ENCODE peak calls at places on chromosomes 16 and 17, in seven cellular contexts. One of them, this sample, is unnamed.

GRCh38 chr17:64024781-64025731 is 4.6 kb upstream of the ICAM2 start:
- DNase-seq in GM23248: peak; percentile 47
- DNase-seq in heart right ventricle: no peak
- DNase-seq in tibial nerve: no peak
- DNase-seq in fibroblast of lung: peak; percentile 28
- DNase-seq in H1: no peak
- DNase-seq in hepatocyte: no peak
- DNase-seq in this sample: no peak

GRCh38 chr17:5757306-5757907 is 173.1 kb upstream of the NLRP1 start:
- DNase-seq in GM23248: no peak
- DNase-seq in heart right ventricle: no peak
- DNase-seq in tibial nerve: no peak
- DNase-seq in fibroblast of lung: no peak
- DNase-seq in H1: no peak
- DNase-seq in hepatocyte: no peak
- DNase-seq in this sample: no peak

GRCh38 chr16:80804451-80805383 is at the start of gene CDYL2:
- DNase-seq in GM23248: peak; percentile 75
- DNase-seq in heart right ventricle: peak; percentile 58
- DNase-seq in tibial nerve: no peak
- DNase-seq in fibroblast of lung: peak; percentile 36
- DNase-seq in H1: peak; percentile 55
- DNase-seq in hepatocyte: peak; percentile 82
- DNase-seq in this sample: no peak

GRCh38 chr17:77363821-77364361 is 223.1 kb downstream of the SEC14L1 start:
- DNase-seq in GM23248: peak; percentile 74
- DNase-seq in heart right ventricle: peak; percentile 61
- DNase-seq in tibial nerve: no peak
- DNase-seq in fibroblast of lung: peak; percentile 75
- DNase-seq in H1: no peak
- DNase-seq in hepatocyte: peak; percentile 35
- DNase-seq in this sample: no peak

GRCh38 chr16:5065813-5066212 is at the start of gene C16orf89:
- DNase-seq in GM23248: no peak
- DNase-seq in heart right ventricle: no peak
- DNase-seq in tibial nerve: no peak
- DNase-seq in fibroblast of lung: no peak
- DNase-seq in H1: no peak
- DNase-seq in hepatocyte: no peak
- DNase-seq in this sample: no peak

GRCh38 chr17:49889500-49889899 is 41.6 kb upstream of the TAC4 start:
- DNase-seq in GM23248: no peak
- DNase-seq in heart right ventricle: no peak
- DNase-seq in tibial nerve: no peak
- DNase-seq in fibroblast of lung: no peak
- DNase-seq in H1: no peak
- DNase-seq in hepatocyte: peak; percentile 20
- DNase-seq in this sample: no peak

GRCh38 chr16:5916711-5917191 is 819.2 kb upstream of the EEF2KMT start:
- DNase-seq in GM23248: no peak
- DNase-seq in heart right ventricle: no peak
- DNase-seq in tibial nerve: no peak
- DNase-seq in fibroblast of lung: peak; percentile 67
- DNase-seq in H1: no peak
- DNase-seq in hepatocyte: peak; percentile 23
- DNase-seq in this sample: no peak

GRCh38 chr17:42929497-42929844 is 28.9 kb downstream of the G6PC1 start:
- DNase-seq in GM23248: no peak
- DNase-seq in heart right ventricle: no peak
- DNase-seq in tibial nerve: no peak
- DNase-seq in fibroblast of lung: no peak
- DNase-seq in H1: no peak
- DNase-seq in hepatocyte: no peak
- DNase-seq in this sample: no peak

GRCh38 chr17:74345433-74346241 is 16.0 kb downstream of the BTBD17 start:
- DNase-seq in GM23248: peak; percentile 19
- DNase-seq in heart right ventricle: no peak
- DNase-seq in tibial nerve: no peak
- DNase-seq in fibroblast of lung: peak; percentile 17
- DNase-seq in H1: no peak
- DNase-seq in hepatocyte: no peak
- DNase-seq in this sample: no peak

GRCh38 chr17:49926886-49927285 is 42.1 kb upstream of the DLX4 start:
- DNase-seq in GM23248: peak; percentile 88
- DNase-seq in heart right ventricle: peak; percentile 75
- DNase-seq in tibial nerve: no peak
- DNase-seq in fibroblast of lung: peak; percentile 6
- DNase-seq in H1: no peak
- DNase-seq in hepatocyte: no peak
- DNase-seq in this sample: no peak

GRCh38 chr17:4119299-4119698 is 23.5 kb downstream of the ZZEF1 start:
- DNase-seq in GM23248: no peak
- DNase-seq in heart right ventricle: no peak
- DNase-seq in tibial nerve: no peak
- DNase-seq in fibroblast of lung: no peak
- DNase-seq in H1: no peak
- DNase-seq in hepatocyte: no peak
- DNase-seq in this sample: no peak

GRCh38 chr16:66618588-66618987 is 14.1 kb downstream of the CMTM3 start:
- DNase-seq in GM23248: peak; percentile 98
- DNase-seq in heart right ventricle: no peak
- DNase-seq in tibial nerve: no peak
- DNase-seq in fibroblast of lung: peak; percentile 99
- DNase-seq in H1: no peak
- DNase-seq in hepatocyte: no peak
- DNase-seq in this sample: peak; percentile 36

GRCh38 chr16:88886311-88886914 is 20.0 kb upstream of the PABPN1L start:
- DNase-seq in GM23248: no peak
- DNase-seq in heart right ventricle: no peak
- DNase-seq in tibial nerve: no peak
- DNase-seq in fibroblast of lung: no peak
- DNase-seq in H1: no peak
- DNase-seq in hepatocyte: no peak
- DNase-seq in this sample: no peak

GRCh38 chr16:55651841-55652824 is 3.7 kb upstream of the SLC6A2 start:
- DNase-seq in GM23248: no peak
- DNase-seq in heart right ventricle: no peak
- DNase-seq in tibial nerve: no peak
- DNase-seq in fibroblast of lung: no peak
- DNase-seq in H1: no peak
- DNase-seq in hepatocyte: no peak
- DNase-seq in this sample: no peak

GRCh38 chr16:69888005-69888560 is 63.1 kb upstream of the CLEC18A start:
- DNase-seq in GM23248: no peak
- DNase-seq in heart right ventricle: no peak
- DNase-seq in tibial nerve: no peak
- DNase-seq in fibroblast of lung: no peak
- DNase-seq in H1: no peak
- DNase-seq in hepatocyte: no peak
- DNase-seq in this sample: no peak

GRCh38 chr16:82456683-82457082 is 170.1 kb upstream of the CDH13 start:
- DNase-seq in GM23248: peak; percentile 78
- DNase-seq in heart right ventricle: peak; percentile 28
- DNase-seq in tibial nerve: no peak
- DNase-seq in fibroblast of lung: peak; percentile 47
- DNase-seq in H1: peak; percentile 69
- DNase-seq in hepatocyte: peak; percentile 86
- DNase-seq in this sample: peak; percentile 64

GRCh38 chr17:46732133-46732532 is 86.4 kb downstream of the WNT3 start:
- DNase-seq in GM23248: no peak
- DNase-seq in heart right ventricle: no peak
- DNase-seq in tibial nerve: no peak
- DNase-seq in fibroblast of lung: no peak
- DNase-seq in H1: no peak
- DNase-seq in hepatocyte: no peak
- DNase-seq in this sample: no peak
- H3K27ac ChIP-seq in GM23248: no peak overlapping the region
- H3K27ac ChIP-seq in heart right ventricle: no peak overlapping the region
- H3K27ac ChIP-seq in tibial nerve: no peak overlapping the region
- H3K27ac ChIP-seq in fibroblast of lung: no peak overlapping the region
- H3K27ac ChIP-seq in H1: no peak overlapping the region
- H3K27ac ChIP-seq in hepatocyte: no peak overlapping the region
- H3K27ac ChIP-seq in this sample: no peak overlapping the region

DNA sequence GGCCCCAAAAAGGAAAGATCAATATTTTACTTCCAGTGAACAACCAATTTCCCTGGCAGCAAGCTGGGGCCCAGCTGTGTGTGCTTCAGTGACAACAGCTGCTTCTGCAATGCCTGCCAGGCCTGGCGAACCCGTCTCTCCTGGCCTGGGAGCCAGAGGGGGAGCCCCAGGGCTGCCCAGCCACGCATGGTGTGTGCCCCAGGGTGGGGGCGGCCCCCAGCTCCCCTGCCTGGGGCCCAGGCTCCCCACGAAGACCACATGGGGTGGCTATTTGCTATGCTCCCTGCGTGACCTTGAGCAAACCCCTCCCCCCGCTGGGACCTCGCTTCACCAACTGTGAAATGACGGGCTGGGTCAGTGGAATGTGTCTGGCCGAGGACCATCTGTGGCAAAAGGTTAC is 34.2 kb downstream of the RAB11FIP4 start:
- DNase-seq in GM23248: no peak
- DNase-seq in heart right ventricle: peak; percentile 42
- DNase-seq in tibial nerve: no peak
- DNase-seq in fibroblast of lung: no peak
- DNase-seq in H1: peak; percentile 56
- DNase-seq in hepatocyte: no peak
- DNase-seq in this sample: peak; percentile 59
- H3K27me3 ChIP-seq in GM23248: peaks cover 13% of the 10 kb centered on the region
- H3K27me3 ChIP-seq in heart right ventricle: peaks cover 5% of the 10 kb centered on the region
- H3K27me3 ChIP-seq in tibial nerve: no peaks in the 10 kb centered on the region
- H3K27me3 ChIP-seq in fibroblast of lung: no peaks in the 10 kb centered on the region
- H3K27me3 ChIP-seq in H1: no peaks in the 10 kb centered on the region
- H3K27me3 ChIP-seq in hepatocyte: no peaks in the 10 kb centered on the region
- H3K27me3 ChIP-seq in this sample: no peaks in the 10 kb centered on the region

DNA sequence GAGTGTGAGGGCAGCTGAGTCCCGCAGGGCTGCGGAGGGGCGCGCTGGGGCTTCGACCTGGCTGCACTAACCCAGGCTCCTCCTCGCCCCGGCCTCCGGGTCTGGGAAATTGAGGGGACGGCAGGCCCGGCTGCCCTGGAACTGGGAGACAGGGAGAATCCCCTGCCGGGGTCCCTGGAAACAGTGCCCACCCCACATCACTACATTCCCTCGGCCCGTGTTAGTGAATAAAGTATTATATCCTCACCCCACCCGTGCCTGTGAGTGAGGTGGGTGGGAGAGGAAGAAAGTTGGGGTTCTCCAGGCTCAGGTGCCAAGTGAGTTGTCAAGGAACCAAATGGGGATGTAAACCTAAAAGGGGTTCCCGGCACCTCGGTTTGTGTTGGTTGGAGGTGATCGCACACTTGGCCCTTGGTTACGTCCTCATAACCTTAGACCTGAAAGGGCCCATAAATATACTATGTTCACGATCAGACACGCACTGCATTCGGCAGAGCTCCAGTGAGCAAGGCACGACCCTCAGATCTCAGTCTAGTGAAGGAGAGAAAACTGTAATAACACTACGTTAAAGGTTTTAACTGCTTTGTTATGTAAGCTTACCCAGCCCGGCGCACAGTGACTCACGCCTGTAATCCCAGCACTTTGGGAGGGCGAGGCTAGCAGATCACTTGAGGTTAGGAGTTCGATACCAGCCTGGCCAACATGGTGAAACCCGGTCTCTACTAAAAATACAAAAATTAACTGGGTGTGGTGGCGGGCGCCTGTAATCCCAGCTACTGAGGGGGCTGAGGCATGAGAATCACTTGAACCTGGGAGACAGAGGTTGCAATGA is 11.2 kb downstream of the ZNF771 start:
- DNase-seq in GM23248: no peak
- DNase-seq in heart right ventricle: no peak
- DNase-seq in tibial nerve: no peak
- DNase-seq in fibroblast of lung: no peak
- DNase-seq in H1: no peak
- DNase-seq in hepatocyte: no peak
- DNase-seq in this sample: no peak
- H3K27ac ChIP-seq in GM23248: no peak overlapping the region
- H3K27ac ChIP-seq in heart right ventricle: peak overlapping the region; percentile 60
- H3K27ac ChIP-seq in tibial nerve: peak overlapping the region; percentile 58
- H3K27ac ChIP-seq in fibroblast of lung: no peak overlapping the region
- H3K27ac ChIP-seq in H1: no peak overlapping the region
- H3K27ac ChIP-seq in hepatocyte: peak overlapping the region; percentile 75
- H3K27ac ChIP-seq in this sample: no peak overlapping the region

GRCh38 chr17:8122923-8123694 is 797 bp downstream of the HES7 start:
- DNase-seq in GM23248: peak; percentile 70
- DNase-seq in heart right ventricle: no peak
- DNase-seq in tibial nerve: no peak
- DNase-seq in fibroblast of lung: peak; percentile 47
- DNase-seq in H1: peak; percentile 69
- DNase-seq in hepatocyte: peak; percentile 30
- DNase-seq in this sample: peak; percentile 35

GRCh38 chr17:8119575-8120519 is 1.5 kb upstream of the ALOXE3 start:
- DNase-seq in GM23248: peak; percentile 88
- DNase-seq in heart right ventricle: peak; percentile 75
- DNase-seq in tibial nerve: peak; percentile 65
- DNase-seq in fibroblast of lung: peak; percentile 90
- DNase-seq in H1: peak; percentile 98
- DNase-seq in hepatocyte: peak; percentile 91
- DNase-seq in this sample: peak; percentile 77

GRCh38 chr17:8120520-8121443 is 2.5 kb upstream of the ALOXE3 start:
- DNase-seq in GM23248: peak; percentile 83
- DNase-seq in heart right ventricle: peak; percentile 54
- DNase-seq in tibial nerve: no peak
- DNase-seq in fibroblast of lung: no peak
- DNase-seq in H1: peak; percentile 98
- DNase-seq in hepatocyte: peak; percentile 79
- DNase-seq in this sample: peak; percentile 74

GRCh38 chr17:8122391-8122922 is 1.4 kb downstream of the HES7 start:
- DNase-seq in GM23248: peak; percentile 72
- DNase-seq in heart right ventricle: no peak
- DNase-seq in tibial nerve: no peak
- DNase-seq in fibroblast of lung: peak; percentile 45
- DNase-seq in H1: peak; percentile 79
- DNase-seq in hepatocyte: peak; percentile 28
- DNase-seq in this sample: peak; percentile 49

DNA sequence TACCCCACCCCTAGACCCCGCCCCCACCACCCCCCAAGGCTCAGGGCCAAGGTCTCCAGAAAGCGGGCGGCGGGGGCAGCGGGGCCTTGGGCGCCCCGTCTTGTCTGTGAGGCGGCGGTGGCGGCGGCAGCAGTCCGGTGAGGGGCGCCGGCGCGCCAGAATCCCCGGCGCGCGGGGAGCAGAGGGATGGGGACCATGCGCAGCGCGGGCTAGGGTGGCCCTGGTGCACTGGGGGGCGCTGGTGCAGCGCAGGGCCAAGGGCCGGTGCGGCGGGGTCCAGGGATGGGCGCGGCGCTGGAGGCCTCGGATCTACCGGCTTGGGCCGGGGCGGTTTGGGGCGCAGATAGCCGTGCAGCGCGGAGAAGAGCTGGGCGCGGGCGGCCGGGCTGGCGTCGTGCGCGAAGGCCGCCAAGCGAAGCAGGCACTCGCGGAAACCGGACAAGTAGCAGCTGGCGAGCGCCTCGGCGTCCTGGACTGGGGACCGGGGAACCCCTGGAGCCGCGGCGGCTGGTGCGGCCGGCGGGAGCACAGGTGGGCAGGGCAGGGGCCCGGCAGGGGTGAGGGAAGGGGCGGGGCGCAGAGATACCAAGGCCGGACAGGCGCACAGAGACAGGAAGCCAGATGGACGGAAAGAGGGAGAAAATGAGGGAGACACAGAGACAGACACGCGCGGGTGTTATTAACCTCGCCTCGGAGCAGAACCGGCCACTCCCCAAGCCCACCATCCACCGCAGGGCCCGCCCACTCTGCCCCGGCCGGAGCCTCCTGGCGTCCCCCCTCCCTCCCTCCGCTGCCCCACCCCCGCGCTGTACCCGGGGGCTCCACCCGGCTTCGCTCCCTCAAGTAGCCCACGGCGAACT is 2.1 kb downstream of the HES7 start:
- DNase-seq in GM23248: peak; percentile 72
- DNase-seq in heart right ventricle: peak; percentile 59
- DNase-seq in tibial nerve: no peak
- DNase-seq in fibroblast of lung: peak; percentile 60
- DNase-seq in H1: peak; percentile 90
- DNase-seq in hepatocyte: peak; percentile 88
- DNase-seq in this sample: peak; percentile 80
- H3K27me3 ChIP-seq in GM23248: no peaks in the 10 kb centered on the region
- H3K27me3 ChIP-seq in heart right ventricle: peaks cover under 1% of the 10 kb centered on the region
- H3K27me3 ChIP-seq in tibial nerve: peaks cover 3% of the 10 kb centered on the region
- H3K27me3 ChIP-seq in fibroblast of lung: peaks cover under 1% of the 10 kb centered on the region
- H3K27me3 ChIP-seq in H1: peaks cover 53% of the 10 kb centered on the region
- H3K27me3 ChIP-seq in hepatocyte: peaks cover 29% of the 10 kb centered on the region
- H3K27me3 ChIP-seq in this sample: no peaks in the 10 kb centered on the region

This sample was measured in SJCRH30.